ENCODE peak calls at places on chromosomes 4 and X, in four cellular contexts. O is glutamatergic neuron, A is neuronal stem cell, S is endothelial cell of umbilical vein. X is an unnamed sample.

GRCh38 chr4:7817877-7818675 is 121.6 kb downstream of the AFAP1 start:
- DNase-seq in O (peak; percentile 53), A (no peak), S (no peak), X (no peak)

GRCh38 chr4:7899184-7899583 is 40.5 kb downstream of the AFAP1 start:
- DNase-seq in O (no peak), A (no peak), S (no peak), X (no peak)

GRCh38 chr4:112206431-112206830 is 25.2 kb upstream of the AP1AR start:
- DNase-seq in O (no peak), A (no peak), S (no peak), X (no peak)

GRCh38 chrX:114619874-114620273 is 36.0 kb downstream of the HTR2C start:
- DNase-seq in O (no peak), A (no peak), S (peak; percentile 1), X (peak; percentile 11)

GRCh38 chrX:2442694-2443093 is 58.1 kb downstream of the DHRSX start:
- DNase-seq in O (no peak), A (no peak), S (no peak), X (no peak)

GRCh38 chr4:159012381-159012780 is 90.5 kb upstream of the RAPGEF2 start:
- DNase-seq in O (no peak), A (no peak), S (no peak), X (no peak)

GRCh38 chr4:138035781-138036258 is 206.3 kb downstream of the SLC7A11 start:
- DNase-seq in O (no peak), A (peak; percentile 41), S (peak; percentile 80), X (peak; percentile 56)

GRCh38 chrX:119391279-119391678 is 7.9 kb upstream of the SLC25A43 start:
- DNase-seq in O (no peak), A (no peak), S (peak; percentile 34), X (no peak)

GRCh38 chrX:130893356-130894085 is 9.5 kb downstream of the ENOX2 start:
- DNase-seq in O (peak; percentile 18), A (no peak), S (no peak), X (no peak)

GRCh38 chr4:139253046-139253445 is 27.0 kb downstream of the MGARP start:
- DNase-seq in O (no peak), A (no peak), S (no peak), X (no peak)

GRCh38 chr4:53026233-53026632 is 164.1 kb downstream of the RASL11B start:
- DNase-seq in O (no peak), A (no peak), S (no peak), X (no peak)

GRCh38 chr4:2793578-2793919 is 664 bp downstream of the SH3BP2 start:
- DNase-seq in O (peak; percentile 15), A (no peak), S (peak; percentile 37), X (peak; percentile 29)

GRCh38 chrX:123899701-123900100 is 39.8 kb downstream of the XIAP start:
- DNase-seq in O (no peak), A (no peak), S (peak; percentile 4), X (no peak)

X was measured in Caco-2.